ENCODE peak calls at places on chromosomes 12 and 14, in six cellular contexts. T is K562, L is A549, K is GM12878, U is HepG2, R is endothelial cell of umbilical vein. W is an unnamed sample.

GRCh38 chr12:109744991-109745942 is 31.6 kb downstream of the FAM222A start:
- DNase-seq in T (no peak), L (no peak), K (no peak), U (no peak), R (no peak), W (peak)

GRCh38 chr14:58635041-58635440 is 2.7 kb upstream of the DACT1 start:
- DNase-seq in T (no peak), L (no peak), K (no peak), U (no peak), R (no peak), W (no peak)

GRCh38 chr12:103333676-103334075 is 162.1 kb downstream of the C12orf42 start:
- DNase-seq in T (no peak), L (no peak), K (no peak), U (no peak), R (no peak), W (no peak)

GRCh38 chr12:90024261-90024660 is 315.6 kb upstream of the ATP2B1 start:
- DNase-seq in T (no peak), L (peak), K (no peak), U (no peak), R (peak), W (no peak)

GRCh38 chr12:11812558-11813421 is 163.3 kb downstream of the ETV6 start:
- DNase-seq in T (no peak), L (no peak), K (no peak), U (peak), R (peak), W (peak)

GRCh38 chr14:34665785-34666425 is 36.0 kb upstream of the SNX6 start:
- DNase-seq in T (no peak), L (no peak), K (no peak), U (no peak), R (peak), W (peak)

GRCh38 chr14:104282332-104283196 is 144.2 kb downstream of the KIF26A start:
- DNase-seq in T (no peak), L (no peak), K (no peak), U (no peak), R (no peak), W (no peak)

GRCh38 chr12:25813843-25814242 is 144.6 kb upstream of the RASSF8 start:
- DNase-seq in T (no peak), L (no peak), K (no peak), U (no peak), R (no peak), W (no peak)

GRCh38 chr14:39265741-39266588 is 32.2 kb downstream of the MIA2 start:
- DNase-seq in T (no peak), L (no peak), K (no peak), U (no peak), R (peak), W (peak)

GRCh38 chr12:41108032-41108431 is 80.1 kb upstream of the PDZRN4 start:
- DNase-seq in T (no peak), L (no peak), K (no peak), U (no peak), R (no peak), W (no peak)

GRCh38 chr14:78029471-78030372 is 140.5 kb upstream of the NRXN3 start:
- DNase-seq in T (peak), L (no peak), K (no peak), U (no peak), R (no peak), W (no peak)

GRCh38 chr12:44031472-44032185 is 195.7 kb downstream of the TMEM117 start:
- DNase-seq in T (no peak), L (no peak), K (no peak), U (no peak), R (no peak), W (no peak)

GRCh38 chr12:48280572-48280971 is 70.1 kb downstream of the ZNF641 start:
- DNase-seq in T (no peak), L (no peak), K (no peak), U (no peak), R (no peak), W (no peak)

GRCh38 chr12:65656904-65657351 is 167.4 kb upstream of the HMGA2 start:
- DNase-seq in T (peak), L (peak), K (no peak), U (no peak), R (peak), W (peak)

GRCh38 chr14:56055521-56055920 is 62.7 kb upstream of the PELI2 start:
- DNase-seq in T (no peak), L (no peak), K (no peak), U (no peak), R (no peak), W (no peak)

GRCh38 chr12:92879698-92880322 is 49.3 kb downstream of the EEA1 start:
- DNase-seq in T (peak), L (no peak), K (no peak), U (no peak), R (no peak), W (no peak)

GRCh38 chr14:32618991-32619390 is 289.9 kb downstream of the AKAP6 start:
- DNase-seq in T (no peak), L (no peak), K (no peak), U (no peak), R (no peak), W (no peak)

GRCh38 chr12:64400041-64400440 is 4.2 kb upstream of the XPOT start:
- DNase-seq in T (peak), L (no peak), K (no peak), U (no peak), R (no peak), W (peak)

GRCh38 chr12:118136559-118137003 is 657 bp downstream of the PEBP1 start:
- DNase-seq in T (peak), L (peak), K (no peak), U (peak), R (peak), W (peak)

GRCh38 chr12:23694920-23695319 is 254.6 kb downstream of the SOX5 start:
- DNase-seq in T (no peak), L (no peak), K (no peak), U (peak), R (no peak), W (no peak)

GRCh38 chr14:82872494-82872893 is 1338.8 kb upstream of the SEL1L start:
- DNase-seq in T (no peak), L (no peak), K (no peak), U (no peak), R (no peak), W (peak)

GRCh38 chr14:36942522-36943245 is 229.7 kb downstream of the SLC25A21 start:
- DNase-seq in T (no peak), L (no peak), K (no peak), U (no peak), R (no peak), W (no peak)

GRCh38 chr14:93984987-93985410 is 8.6 kb upstream of the ASB2 start:
- DNase-seq in T (peak), L (peak), K (no peak), U (peak), R (no peak), W (peak)

GRCh38 chr14:103731481-103731880 is 15.9 kb downstream of the ZFYVE21 start:
- DNase-seq in T (no peak), L (no peak), K (no peak), U (no peak), R (no peak), W (no peak)

GRCh38 chr14:63155511-63156189 is 48.6 kb upstream of the RHOJ start:
- DNase-seq in T (no peak), L (no peak), K (no peak), U (no peak), R (peak), W (no peak)

GRCh38 chr12:78555802-78556201 is 308.8 kb upstream of the SYT1 start:
- DNase-seq in T (no peak), L (no peak), K (no peak), U (no peak), R (no peak), W (no peak)

GRCh38 chr14:25836647-25837046 is 761.2 kb downstream of the NOVA1 start:
- DNase-seq in T (no peak), L (no peak), K (no peak), U (no peak), R (no peak), W (no peak)

GRCh38 chr12:58253663-58254062 is 312.3 kb downstream of the ATP23 start:
- DNase-seq in T (no peak), L (no peak), K (no peak), U (no peak), R (peak), W (no peak)
- TF ChIP-seq MYC in T (no peak), L (no peak), K (no peak), U (no peak), R (no peak), W (no peak)

GRCh38 chr14:50110323-50111037 is 5.9 kb downstream of the VCPKMT start:
- DNase-seq in T (no peak), L (no peak), K (no peak), U (no peak), R (no peak), W (no peak)
- TF ChIP-seq MYC in T (no peak), L (no peak), K (no peak), U (no peak), R (no peak), W (no peak)

DNA sequence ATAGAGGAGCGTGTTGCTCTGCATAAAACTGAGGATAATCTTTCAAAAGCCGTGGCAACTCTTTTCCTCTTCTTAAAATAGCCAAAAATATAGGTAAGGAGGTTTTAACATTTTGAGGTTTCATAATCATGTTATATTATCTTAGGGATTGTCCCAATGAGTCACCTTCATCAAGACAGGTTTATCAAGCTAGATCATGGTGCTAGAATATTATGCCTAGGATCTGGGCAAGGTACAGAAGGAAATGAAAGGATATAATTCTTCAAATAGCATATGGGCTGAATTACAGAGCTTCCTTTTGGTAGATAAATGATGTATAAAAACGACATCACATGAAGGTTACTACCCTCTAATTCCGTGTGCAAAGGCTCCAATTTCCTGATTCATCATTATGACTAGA is 28.7 kb upstream of the TBC1D15 start:
- DNase-seq in T (no peak), L (no peak), K (no peak), U (no peak), R (no peak), W (no peak)
- TF ChIP-seq MYC in T (no peak), L (no peak), K (no peak), U (no peak), R (no peak), W (no peak)

DNA sequence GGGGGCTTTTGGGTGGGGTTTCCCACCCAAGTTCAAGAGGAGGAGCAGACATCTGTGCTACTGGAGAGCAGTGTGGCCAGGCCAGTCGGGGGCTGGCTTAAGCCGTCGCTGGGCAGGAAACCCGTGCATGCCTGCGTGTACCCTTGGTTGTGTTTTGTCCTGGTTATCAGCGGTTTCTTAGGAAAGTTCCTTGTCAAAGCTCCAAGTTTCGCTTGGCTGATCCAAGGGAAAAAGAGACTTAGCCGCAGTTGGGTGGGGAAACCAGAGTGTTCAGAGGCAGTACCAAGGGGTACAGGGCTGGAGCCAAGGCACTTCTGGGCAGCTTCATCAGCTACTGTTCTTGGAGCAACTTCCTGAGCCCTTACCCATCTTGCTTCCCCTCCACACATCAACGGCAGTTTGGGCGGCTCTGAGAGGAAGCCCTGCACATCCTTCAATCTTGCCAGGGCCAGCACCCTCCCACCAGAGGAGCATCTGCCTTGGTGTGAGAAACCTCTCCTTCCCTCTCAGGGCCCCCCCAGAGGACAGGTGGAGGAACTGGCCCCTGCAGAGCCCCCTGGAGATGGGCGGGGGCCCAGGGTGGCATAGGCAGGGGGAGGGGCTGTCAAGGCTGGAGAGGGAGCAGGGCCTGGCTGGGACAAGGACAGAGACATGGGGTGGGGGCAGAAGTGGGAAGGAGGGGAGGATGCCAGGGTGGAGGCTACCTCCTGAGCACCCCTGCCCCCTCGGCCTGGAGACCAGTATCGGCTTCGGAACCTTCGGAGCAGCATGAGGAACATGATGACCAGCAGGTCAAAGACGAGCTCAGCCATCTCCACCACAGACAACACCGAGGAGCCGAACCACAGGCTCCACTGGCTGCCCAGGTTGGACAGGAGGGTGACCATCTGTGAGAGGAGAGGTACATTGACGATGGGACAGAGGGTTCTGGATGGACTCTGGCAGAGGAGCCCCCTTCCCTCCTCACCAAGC is 5.8 kb upstream of the TNFRSF1A start:
- DNase-seq in T (no peak), L (no peak), K (no peak), U (no peak), R (peak), W (no peak)
- TF ChIP-seq MYC in T (no peak), L (no peak), K (no peak), U (no peak), R (no peak), W (no peak)

GRCh38 chr12:105482976-105483375 is 152.5 kb downstream of the C12orf75 start:
- DNase-seq in T (no peak), L (no peak), K (no peak), U (no peak), R (no peak), W (no peak)
- TF ChIP-seq MYC in T (no peak), L (no peak), K (no peak), U (no peak), R (no peak), W (no peak)

GRCh38 chr12:121533391-121534090 is 47.3 kb downstream of the KDM2B start:
- DNase-seq in T (no peak), L (no peak), K (no peak), U (no peak), R (no peak), W (no peak)

GRCh38 chr12:121532503-121533390 is 48.1 kb downstream of the KDM2B start:
- DNase-seq in T (no peak), L (no peak), K (no peak), U (no peak), R (no peak), W (no peak)

GRCh38 chr12:121536058-121536928 is 44.5 kb downstream of the KDM2B start:
- DNase-seq in T (peak), L (peak), K (no peak), U (no peak), R (peak), W (peak)

GRCh38 chr12:121535150-121536057 is 45.4 kb downstream of the KDM2B start:
- DNase-seq in T (no peak), L (no peak), K (no peak), U (no peak), R (no peak), W (no peak)

DNA sequence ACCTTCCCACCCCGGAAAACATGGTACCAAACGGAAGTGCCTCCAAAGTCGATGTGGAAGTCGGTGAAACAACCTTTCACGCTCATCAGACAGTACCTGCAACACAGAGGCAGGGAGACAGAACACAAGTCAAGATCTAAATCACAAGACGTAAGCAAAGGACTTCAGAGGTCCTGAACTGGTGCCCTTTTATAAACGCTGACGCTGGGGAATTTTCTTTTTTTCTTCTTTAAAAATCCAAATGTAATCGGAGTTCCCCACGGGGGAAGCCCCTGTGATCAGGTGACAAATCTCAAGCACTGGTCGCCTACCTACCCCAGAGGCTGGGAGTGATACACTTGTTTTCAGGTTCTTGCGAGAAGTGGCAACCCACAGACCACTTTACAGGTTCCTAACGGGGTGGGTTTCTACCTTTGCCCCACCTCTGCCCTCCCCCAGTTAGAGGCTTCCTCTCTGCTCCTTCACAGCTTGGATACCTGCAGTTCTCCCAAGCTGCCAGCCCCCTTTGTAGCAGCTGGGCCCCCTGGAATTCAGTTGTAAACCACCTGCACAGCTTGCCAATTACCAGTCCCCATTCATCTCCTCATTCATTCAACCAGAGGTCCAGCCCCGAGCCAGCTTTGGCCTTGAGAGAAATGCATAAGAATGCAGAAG is 46.2 kb downstream of the KDM2B start:
- DNase-seq in T (no peak), L (no peak), K (no peak), U (no peak), R (no peak), W (no peak)
- TF ChIP-seq MYC in T (no peak), L (no peak), K (no peak), U (no peak), R (no peak), W (no peak)

DNA sequence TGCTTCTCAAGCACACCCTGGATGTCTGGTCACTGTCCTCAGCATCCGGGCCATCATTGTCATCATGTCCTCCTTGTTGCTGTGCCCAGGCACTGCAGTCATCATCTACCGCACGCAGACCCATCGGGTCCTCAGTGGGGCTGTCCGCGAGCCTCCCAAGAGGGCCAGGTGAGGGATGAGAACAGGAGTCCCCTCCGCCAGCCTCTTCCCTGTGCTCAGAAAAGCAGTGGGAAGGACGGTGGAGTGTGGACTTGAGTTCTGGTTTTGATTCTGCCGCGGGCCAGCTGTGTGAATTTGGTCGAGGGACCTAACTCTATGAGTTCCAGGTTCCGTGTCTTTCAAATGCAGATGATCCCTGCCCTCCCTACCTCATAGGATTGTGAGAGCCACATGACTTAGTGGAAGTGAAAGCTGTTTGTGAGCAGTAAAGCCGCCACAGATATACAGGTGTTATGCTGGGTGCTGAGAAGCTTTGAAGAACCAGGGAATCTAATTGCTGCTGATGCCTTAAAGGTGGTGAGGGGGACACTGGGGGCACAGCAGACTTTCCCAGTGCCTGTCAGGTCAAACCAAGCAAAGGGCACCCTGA is 122.9 kb upstream of the RAP1B start:
- DNase-seq in T (no peak), L (no peak), K (no peak), U (no peak), R (no peak), W (no peak)
- TF ChIP-seq MYC in T (no peak), L (no peak), K (no peak), U (no peak), R (no peak), W (no peak)

GRCh38 chr12:51937941-51938340 is 13.6 kb upstream of the ACVR1B start:
- DNase-seq in T (no peak), L (no peak), K (no peak), U (no peak), R (no peak), W (no peak)

GRCh38 chr12:51938744-51939143 is 12.8 kb upstream of the ACVR1B start:
- DNase-seq in T (no peak), L (no peak), K (no peak), U (no peak), R (no peak), W (no peak)

GRCh38 chr12:51932218-51933076 is 19.1 kb upstream of the ACVR1B start:
- DNase-seq in T (no peak), L (no peak), K (no peak), U (no peak), R (no peak), W (no peak)

GRCh38 chr12:51934080-51934479 is 17.4 kb upstream of the ACVR1B start:
- DNase-seq in T (no peak), L (no peak), K (no peak), U (no peak), R (no peak), W (no peak)
- TF ChIP-seq MYC in T (no peak), L (no peak), K (no peak), U (no peak), R (no peak), W (no peak)

DNA sequence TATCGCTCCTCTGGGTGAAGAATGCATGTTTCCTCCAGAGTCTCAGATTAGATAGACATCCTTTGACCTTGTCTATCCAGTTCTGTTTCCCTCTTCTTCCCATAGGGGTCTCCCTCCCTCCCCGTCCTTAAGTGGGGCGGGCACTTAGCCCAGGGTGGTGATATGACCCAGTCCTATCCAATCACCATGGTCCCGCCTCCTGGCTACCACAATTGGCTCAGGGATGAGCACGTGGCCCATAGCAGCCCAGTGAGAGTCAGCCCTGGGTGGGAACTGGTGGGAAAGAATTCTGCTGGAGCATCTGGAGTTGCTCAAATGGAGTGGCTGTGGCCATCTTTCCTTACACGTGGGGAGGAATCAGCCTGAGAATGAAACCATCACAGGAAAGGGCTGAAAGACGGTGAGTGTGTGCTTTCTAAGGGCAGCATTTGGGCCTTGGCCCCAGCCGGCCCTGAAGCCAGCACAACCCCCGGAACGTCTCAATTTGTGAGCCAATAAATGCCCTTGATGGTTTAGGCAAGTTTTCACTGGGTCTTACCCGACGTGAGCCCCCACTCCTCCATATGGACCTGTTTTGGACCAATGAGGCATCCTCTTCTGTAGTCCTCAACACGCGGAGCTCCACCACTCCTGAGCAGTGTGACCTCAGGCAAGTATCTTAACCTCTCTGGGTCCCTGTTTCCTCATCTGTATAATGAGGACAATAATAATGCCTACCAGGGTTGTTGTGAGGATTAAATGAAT is 14.3 kb upstream of the MLXIP start:
- DNase-seq in T (peak), L (peak), K (peak), U (peak), R (peak), W (peak)
- TF ChIP-seq MYC in T (peak), L (no peak), K (no peak), U (peak), R (no peak), W (peak)

W was measured in NB4.